ENCODE peak calls at places on chromosome 10, in ten cellular contexts. O is GM12891, P is adrenal gland, T is heart left ventricle, X is ovary, L is endothelial cell of umbilical vein, S is gastrocnemius medialis, C is K562, K is H54, G is breast epithelium. A is an unnamed sample.

GRCh38 chr10:60032723-60033122 is 126.4 kb upstream of the CCDC6 start:
- DNase-seq in O (peak), P (peak), T (no peak), X (no peak), L (peak), S (peak), C (no peak), K (peak), G (no peak), A (peak)

GRCh38 chr10:12243860-12244620 is 48.1 kb downstream of the CDC123 start:
- DNase-seq in O (no peak), P (peak), T (no peak), X (no peak), L (no peak), S (no peak), C (no peak), K (no peak), G (no peak), A (no peak)

GRCh38 chr10:132657737-132658136 is 120.2 kb downstream of the INPP5A start:
- DNase-seq in O (no peak), P (no peak), T (no peak), X (no peak), L (no peak), S (no peak), C (no peak), K (no peak), G (no peak), A (no peak)

GRCh38 chr10:49161411-49161997 is 26.7 kb downstream of the TMEM273 start:
- DNase-seq in O (no peak), P (peak), T (no peak), X (no peak), L (peak), S (no peak), C (peak), K (no peak), G (no peak), A (no peak)

GRCh38 chr10:131485732-131486131 is 174.2 kb upstream of the TCERG1L start:
- DNase-seq in O (no peak), P (no peak), T (no peak), X (no peak), L (no peak), S (no peak), C (no peak), K (no peak), G (no peak), A (no peak)

GRCh38 chr10:53140516-53140915 is 367.9 kb upstream of the MBL2 start:
- DNase-seq in O (no peak), P (no peak), T (no peak), X (no peak), L (no peak), S (no peak), C (no peak), K (no peak), G (no peak), A (no peak)

GRCh38 chr10:88165849-88166271 is 302.4 kb downstream of the PTEN start:
- DNase-seq in O (no peak), P (no peak), T (no peak), X (no peak), L (no peak), S (no peak), C (no peak), K (no peak), G (no peak), A (no peak)

GRCh38 chr10:101708073-101708472 is 13.1 kb upstream of the FBXW4 start:
- DNase-seq in O (no peak), P (no peak), T (no peak), X (no peak), L (no peak), S (no peak), C (no peak), K (no peak), G (no peak), A (no peak)

GRCh38 chr10:114305521-114305925 is 66.5 kb downstream of the VWA2 start:
- DNase-seq in O (no peak), P (no peak), T (no peak), X (no peak), L (no peak), S (no peak), C (no peak), K (no peak), G (no peak), A (no peak)

GRCh38 chr10:110460111-110460809 is 37.4 kb upstream of the DUSP5 start:
- DNase-seq in O (no peak), P (peak), T (no peak), X (no peak), L (peak), S (peak), C (no peak), K (peak), G (peak), A (no peak)

GRCh38 chr10:91975438-91975837 is 51.9 kb downstream of the BTAF1 start:
- DNase-seq in O (no peak), P (no peak), T (no peak), X (no peak), L (no peak), S (no peak), C (no peak), K (no peak), G (no peak), A (no peak)

GRCh38 chr10:70293169-70293813 is 9.5 kb upstream of the NPFFR1 start:
- DNase-seq in O (peak), P (no peak), T (no peak), X (no peak), L (no peak), S (no peak), C (no peak), K (no peak), G (no peak), A (no peak)

GRCh38 chr10:132247943-132248342 is 59.8 kb downstream of the STK32C start:
- DNase-seq in O (no peak), P (no peak), T (no peak), X (no peak), L (no peak), S (no peak), C (no peak), K (no peak), G (no peak), A (no peak)

GRCh38 chr10:124917168-124917938 is 24.6 kb upstream of the ZRANB1 start:
- DNase-seq in O (peak), P (peak), T (no peak), X (peak), L (peak), S (peak), C (peak), K (no peak), G (peak), A (peak)
- TF ChIP-seq POLR2A in O (no peak), P (peak), T (peak), X (no peak), L (no peak), S (no peak), C (peak), K (no peak), G (no peak), A (no peak)

DNA sequence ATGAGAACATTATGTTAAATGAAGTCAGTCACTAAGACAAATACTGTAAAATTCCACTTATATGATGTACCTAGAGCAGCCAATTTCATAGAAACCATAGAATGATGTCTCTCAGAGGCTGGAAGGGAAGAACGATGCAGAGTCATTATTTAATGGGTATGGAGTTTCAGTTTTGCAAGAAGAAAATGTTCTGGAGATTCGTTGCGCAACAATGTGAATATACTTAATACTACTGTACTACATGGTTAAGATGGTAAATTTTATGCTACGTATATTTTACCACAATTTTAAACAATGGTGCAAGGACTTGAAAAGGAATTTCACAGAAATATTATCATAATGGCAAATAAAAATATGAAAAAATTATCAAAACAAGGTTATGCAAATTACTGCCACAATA is 972.6 kb downstream of the KCNMA1 start:
- DNase-seq in O (no peak), P (no peak), T (no peak), X (no peak), L (no peak), S (no peak), C (no peak), K (no peak), G (no peak), A (no peak)
- TF ChIP-seq POLR2A in O (no peak), P (no peak), T (no peak), X (no peak), L (no peak), S (no peak), C (no peak), K (no peak), G (no peak), A (no peak)

GRCh38 chr10:128573936-128574335 is 447.7 kb upstream of the MKI67 start:
- DNase-seq in O (no peak), P (no peak), T (no peak), X (no peak), L (no peak), S (no peak), C (no peak), K (no peak), G (no peak), A (no peak)
- TF ChIP-seq POLR2A in O (no peak), P (no peak), T (no peak), X (no peak), L (no peak), S (no peak), C (no peak), K (no peak), G (no peak), A (no peak)

DNA sequence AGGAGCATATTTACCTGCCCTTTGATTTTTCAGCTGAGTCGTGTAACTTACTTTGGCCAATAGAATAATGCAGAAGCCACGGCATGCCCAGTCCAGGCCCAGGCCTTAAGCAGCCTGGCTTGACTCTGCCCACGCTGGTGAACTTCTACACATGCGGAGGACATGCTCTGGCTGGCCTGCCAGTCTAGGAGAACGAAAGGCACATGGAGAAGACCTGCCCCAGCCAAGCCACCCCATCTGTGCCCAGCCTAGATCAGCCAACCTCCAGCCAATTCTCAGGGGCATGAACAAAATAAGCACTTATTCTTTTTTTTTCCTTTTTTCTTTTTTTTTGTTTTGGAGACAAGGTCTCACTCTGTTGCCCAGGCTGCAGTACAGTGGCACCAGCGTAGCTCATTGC is 112.7 kb upstream of the NANOS1 start:
- DNase-seq in O (no peak), P (no peak), T (no peak), X (no peak), L (no peak), S (no peak), C (no peak), K (no peak), G (no peak), A (no peak)
- TF ChIP-seq POLR2A in O (no peak), P (no peak), T (no peak), X (no peak), L (no peak), S (no peak), C (no peak), K (no peak), G (no peak), A (no peak)